ENCODE peak calls at places on chromosomes 2 and 18, in five cellular contexts. C, Z, F, U and M are unnamed samples. For H3K4me1 and H3K9me3, the result is how much of the 10 kb centered on the place peaks cover.

GRCh38 chr18:52499018-52499417 is 159.0 kb downstream of the DCC start:
- DNase-seq in C (no peak), Z (no peak), F (no peak), U (no peak), M (no peak)

GRCh38 chr2:151771599-151772358 is 37.5 kb upstream of the NEB start:
- DNase-seq in U (peak), C (no peak), Z (peak), F (no peak), M (no peak)

GRCh38 chr2:132383956-132384355 is 32.6 kb upstream of the GPR39 start:
- DNase-seq in F (no peak), C (no peak), U (no peak), Z (no peak), M (no peak)

GRCh38 chr2:18749912-18750526 is 160.7 kb upstream of the NT5C1B start:
- DNase-seq in C (peak), Z (peak), U (no peak), F (peak), M (no peak)

GRCh38 chr2:181105562-181105961 is 125.2 kb downstream of the UBE2E3 start:
- DNase-seq in C (peak), U (no peak), F (no peak), Z (peak), M (no peak)

GRCh38 chr2:118473241-118473640 is 374.2 kb downstream of the EN1 start:
- DNase-seq in C (no peak), Z (peak), U (no peak), F (no peak), M (no peak)

GRCh38 chr18:32714571-32715148 is 58.2 kb downstream of the KLHL14 start:
- DNase-seq in Z (peak), C (peak), U (no peak), F (no peak), M (no peak)

GRCh38 chr2:120797421-120798289 is 62.0 kb downstream of the GLI2 start:
- DNase-seq in Z (no peak), C (no peak), U (no peak), F (no peak), M (no peak)

GRCh38 chr18:46411862-46412690 is 244.9 kb downstream of the LOXHD1 start:
- DNase-seq in C (no peak), Z (peak), U (no peak), F (no peak), M (no peak)

GRCh38 chr2:98476192-98476868 is 31.7 kb downstream of the INPP4A start:
- DNase-seq in F (no peak), U (no peak), C (peak), Z (no peak), M (no peak)

DNA sequence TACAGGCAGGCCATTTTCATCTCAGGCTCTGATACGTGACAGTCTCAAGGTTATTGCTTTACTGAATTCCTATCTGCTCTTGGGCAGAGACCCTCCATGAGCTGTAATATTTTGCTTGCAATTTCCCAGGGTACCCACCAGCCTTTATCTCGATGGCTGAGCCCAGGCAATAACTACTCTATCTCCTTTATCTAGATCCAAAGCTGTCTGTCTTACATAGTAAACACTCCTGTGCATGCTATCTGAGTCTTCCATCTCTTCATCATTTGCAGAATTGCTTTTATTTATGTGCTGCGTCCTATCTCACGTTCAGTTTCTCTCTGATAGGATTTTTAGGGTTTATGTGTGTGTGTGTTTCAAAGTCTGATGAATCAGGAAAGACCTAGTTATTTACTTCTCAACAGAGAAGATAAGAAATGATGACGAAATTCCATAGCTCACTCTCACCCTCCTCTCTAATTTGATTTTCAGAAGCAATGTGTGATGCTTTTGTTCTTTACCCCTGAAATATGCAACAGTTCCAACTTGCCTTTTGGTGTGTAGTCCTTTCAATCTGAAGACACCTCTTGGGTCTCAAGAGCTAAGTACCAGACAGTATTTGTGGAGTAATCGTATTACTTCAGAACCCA is 18.9 kb upstream of the LCLAT1 start:
- DNase-seq in Z (no peak), C (no peak), F (no peak), U (no peak), M (no peak)
- H3K4me1 ChIP-seq in Z (under half), C (under half), F (under half), U (under half), M (under half)

GRCh38 chr2:70966681-70967080 is 11.7 kb upstream of the ANKRD53 start:
- DNase-seq in F (no peak), C (no peak), U (no peak), Z (no peak), M (no peak)

GRCh38 chr2:70965506-70965905 is 12.9 kb upstream of the ANKRD53 start:
- DNase-seq in F (no peak), Z (no peak), U (no peak), C (no peak), M (peak)

GRCh38 chr2:70964133-70964532 is 14.3 kb upstream of the ANKRD53 start:
- DNase-seq in U (no peak), C (no peak), Z (no peak), F (no peak), M (peak)

GRCh38 chr2:70962885-70963878 is 15.2 kb upstream of the ANKRD53 start:
- DNase-seq in U (no peak), C (no peak), F (no peak), Z (no peak), M (no peak)

GRCh38 chr2:70964596-70965386 is 13.6 kb upstream of the ANKRD53 start:
- DNase-seq in C (no peak), Z (peak), U (peak), F (no peak), M (peak)
- H3K4me3 ChIP-seq in C (no peak), Z (peak), U (peak), F (peak), M (peak)

GRCh38 chr18:79478484-79479113 is 82.9 kb downstream of the NFATC1 start:
- DNase-seq in C (no peak), Z (no peak), U (peak), F (no peak), M (no peak)

GRCh38 chr18:79476918-79477685 is 81.4 kb downstream of the NFATC1 start:
- DNase-seq in C (peak), F (no peak), Z (no peak), U (no peak), M (peak)

GRCh38 chr18:79477711-79478483 is 82.2 kb downstream of the NFATC1 start:
- DNase-seq in Z (no peak), C (no peak), F (no peak), U (no peak), M (peak)

GRCh38 chr18:79479114-79479760 is 83.5 kb downstream of the NFATC1 start:
- DNase-seq in Z (no peak), C (no peak), U (no peak), F (no peak), M (no peak)

DNA sequence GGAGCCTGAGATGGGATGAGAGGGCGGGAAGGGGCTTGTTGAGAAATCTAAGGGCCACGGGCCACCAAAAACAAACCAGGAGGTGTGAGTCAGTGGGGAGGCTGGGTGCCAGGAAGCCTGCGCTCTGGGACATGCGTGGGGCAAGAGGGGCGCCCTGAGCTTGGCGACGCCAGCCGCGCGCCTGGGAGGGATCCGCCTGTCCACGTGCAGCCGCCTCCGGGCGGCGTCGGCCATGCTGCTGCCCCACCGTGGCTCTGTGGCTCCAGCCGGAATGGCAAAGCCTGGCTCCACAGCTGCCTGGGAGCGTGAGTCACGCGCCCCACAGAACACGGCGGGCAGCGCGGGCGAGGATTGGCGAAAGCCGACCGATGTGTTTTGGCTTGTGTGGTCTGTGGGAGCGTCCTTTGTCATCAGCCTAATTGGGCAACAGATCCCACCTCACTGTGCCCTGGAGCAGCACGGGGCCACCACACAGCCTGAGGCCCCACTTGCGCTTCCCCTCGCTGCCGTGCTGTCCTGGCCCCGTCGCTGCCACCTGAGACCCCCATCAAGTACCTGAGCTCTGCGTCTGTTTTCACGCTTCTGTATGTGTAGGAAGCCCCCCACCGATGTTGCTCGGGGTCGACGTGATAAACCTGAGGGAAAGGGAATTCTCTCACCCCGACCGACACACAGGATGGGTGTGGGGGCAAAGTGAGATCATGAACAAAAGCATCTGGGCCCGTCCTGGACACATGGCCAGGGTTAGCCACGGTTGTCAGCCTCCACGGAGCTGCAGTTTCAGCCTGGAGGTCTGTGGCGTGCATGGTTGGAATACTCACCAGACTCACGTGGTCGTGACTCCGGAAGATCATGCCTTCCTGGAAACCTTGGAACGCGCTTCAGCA is 80.5 kb downstream of the NFATC1 start:
- DNase-seq in C (no peak), Z (no peak), F (no peak), U (peak), M (no peak)
- H3K9me3 ChIP-seq in C (under half), Z (under half), F (under half), U (under half), M (under half)

GRCh38 chr2:105384216-105384615 is 14.6 kb downstream of the FHL2 start:
- DNase-seq in U (no peak), Z (no peak), F (no peak), C (no peak), M (no peak)

GRCh38 chr2:105383456-105383855 is 15.4 kb downstream of the FHL2 start:
- DNase-seq in U (no peak), C (no peak), Z (no peak), F (no peak), M (no peak)

GRCh38 chr2:105387225-105387624 is 11.6 kb downstream of the FHL2 start:
- DNase-seq in Z (peak), U (no peak), C (peak), F (no peak), M (no peak)

GRCh38 chr2:105384861-105385260 is 14.0 kb downstream of the FHL2 start:
- DNase-seq in Z (no peak), U (no peak), C (no peak), F (no peak), M (no peak)

GRCh38 chr2:105385703-105386540 is 12.9 kb downstream of the FHL2 start:
- DNase-seq in U (no peak), Z (no peak), C (peak), F (no peak), M (no peak)
- H3K4me1 ChIP-seq in U (under half), Z (under half), C (half or more), F (under half), M (under half)

GRCh38 chr18:8707946-8708345 is 2.6 kb downstream of the MTCL1 start:
- DNase-seq in C (no peak), Z (no peak), F (no peak), U (no peak), M (no peak)
- H3K4me3 ChIP-seq in C (peak), Z (peak), F (no peak), U (no peak), M (no peak)

GRCh38 chr2:383888-384287 is 96.0 kb upstream of the ALKAL2 start:
- DNase-seq in F (no peak), U (no peak), C (peak), Z (no peak), M (no peak)
- H3K9me3 ChIP-seq in F (under half), U (under half), C (under half), Z (under half), M (under half)

DNA sequence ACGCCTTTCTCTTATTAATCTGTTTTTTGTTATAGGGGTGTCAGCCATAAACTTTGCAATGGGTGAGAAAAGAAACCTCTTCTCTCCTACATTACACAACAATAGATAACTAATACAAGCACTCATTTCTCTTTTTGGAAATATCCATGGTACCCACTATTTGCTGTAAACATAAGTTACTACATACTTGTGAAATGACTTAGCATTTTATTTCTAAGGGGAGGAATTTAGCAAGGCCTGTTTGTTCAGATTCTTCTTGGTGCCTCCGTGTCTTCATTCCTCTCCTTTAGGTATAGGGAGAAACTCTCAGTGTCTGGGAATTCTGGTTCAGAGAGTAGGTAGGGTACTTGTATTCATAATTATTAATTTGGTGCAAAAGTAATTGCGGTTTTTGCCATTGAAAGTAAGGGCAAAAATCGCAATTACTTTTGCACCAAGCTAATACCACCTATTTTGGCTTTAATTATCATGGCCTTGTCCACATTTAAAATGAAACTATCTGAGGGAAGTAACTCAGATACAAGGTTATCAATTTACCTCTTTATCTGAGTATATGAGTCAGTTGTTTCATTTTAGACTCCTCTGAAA is 134.8 kb downstream of the MREG start:
- DNase-seq in Z (peak), U (no peak), C (peak), F (no peak), M (no peak)
- H3K4me1 ChIP-seq in Z (under half), U (under half), C (half or more), F (under half), M (under half)

GRCh38 chr18:58527116-58528010 is 101.5 kb downstream of the ALPK2 start:
- DNase-seq in U (no peak), Z (peak), C (no peak), F (no peak), M (no peak)

GRCh38 chr18:58528011-58528367 is 100.9 kb downstream of the ALPK2 start:
- DNase-seq in U (no peak), Z (no peak), F (no peak), C (no peak), M (no peak)

GRCh38 chr18:58526425-58527115 is 102.3 kb downstream of the ALPK2 start:
- DNase-seq in U (no peak), C (no peak), F (no peak), Z (no peak), M (no peak)

GRCh38 chr18:58525517-58525916 is 103.4 kb downstream of the ALPK2 start:
- DNase-seq in F (no peak), U (no peak), C (no peak), Z (peak), M (no peak)

GRCh38 chr18:58525928-58526424 is 102.9 kb downstream of the ALPK2 start:
- DNase-seq in C (no peak), Z (no peak), F (no peak), U (no peak), M (no peak)
- H3K4me3 ChIP-seq in C (no peak), Z (no peak), F (no peak), U (no peak), M (no peak)

GRCh38 chr2:95276888-95277245 is 2.6 kb downstream of the PROM2 start:
- DNase-seq in F (no peak), C (no peak), Z (no peak), U (peak), M (no peak)
- H3K9me3 ChIP-seq in F (under half), C (under half), Z (under half), U (under half), M (under half)